ENCODE peak calls at places on chromosomes 12 and 14, in six cellular contexts. Y is HepG2, A is spleen, H is kidney epithelial cell, K is heart right ventricle, B is coronary artery. L is an unnamed sample.

GRCh38 chr12:6777386-6777785 is 5.1 kb downstream of the LAG3 start:
- DNase-seq in Y (no peak), A (no peak), H (no peak), K (no peak), B (no peak), L (no peak)

GRCh38 chr14:33068626-33069025 is 129.9 kb downstream of the NPAS3 start:
- DNase-seq in Y (no peak), A (no peak), H (no peak), K (no peak), B (no peak), L (no peak)

GRCh38 chr12:112252184-112252583 is 126.8 kb downstream of the TRAFD1 start:
- DNase-seq in Y (no peak), A (no peak), H (no peak), K (no peak), B (no peak), L (no peak)

GRCh38 chr14:67831122-67831521 is 11.5 kb downstream of the RAD51B start:
- DNase-seq in Y (no peak), A (no peak), H (no peak), K (no peak), B (no peak), L (no peak)

GRCh38 chr14:54676822-54677708 is 110.1 kb downstream of the SAMD4A start:
- DNase-seq in Y (no peak), A (no peak), H (peak; percentile 94), K (no peak), B (no peak), L (no peak)

GRCh38 chr12:131220007-131220685 is 266.4 kb downstream of the ADGRD1 start:
- DNase-seq in Y (no peak), A (peak; percentile 58), H (no peak), K (no peak), B (no peak), L (no peak)

GRCh38 chr14:68278568-68279436 is 459.2 kb downstream of the RAD51B start:
- DNase-seq in Y (peak; percentile 90), A (no peak), H (peak; percentile 88), K (no peak), B (no peak), L (no peak)

GRCh38 chr12:1496162-1496925 is 98.0 kb downstream of the FBXL14 start:
- DNase-seq in Y (no peak), A (no peak), H (no peak), K (no peak), B (no peak), L (peak; percentile 62)

GRCh38 chr12:49098035-49098451 is 3.4 kb upstream of the DHH start:
- DNase-seq in Y (peak; percentile 28), A (peak; percentile 81), H (no peak), K (no peak), B (no peak), L (no peak)

GRCh38 chr12:115820661-115821060 is 456.8 kb downstream of the MED13L start:
- DNase-seq in Y (no peak), A (no peak), H (no peak), K (no peak), B (no peak), L (no peak)

GRCh38 chr14:101824339-101824727 is 62.8 kb downstream of the PPP2R5C start:
- DNase-seq in Y (no peak), A (no peak), H (no peak), K (no peak), B (no peak), L (no peak)

GRCh38 chr12:123995023-123995422 is 22.0 kb downstream of the ZNF664 start:
- DNase-seq in Y (no peak), A (no peak), H (no peak), K (no peak), B (no peak), L (no peak)

GRCh38 chr12:5248230-5248629 is 183.7 kb upstream of the NTF3 start:
- DNase-seq in Y (no peak), A (no peak), H (no peak), K (no peak), B (no peak), L (no peak)

GRCh38 chr12:51475543-51475942 is 50.9 kb downstream of the SLC4A8 start:
- DNase-seq in Y (no peak), A (no peak), H (no peak), K (no peak), B (no peak), L (no peak)

GRCh38 chr14:78243187-78243586 is 73.0 kb downstream of the NRXN3 start:
- DNase-seq in Y (no peak), A (no peak), H (no peak), K (no peak), B (no peak), L (no peak)

GRCh38 chr12:94263011-94263786 is 114.8 kb downstream of the PLXNC1 start:
- DNase-seq in Y (no peak), A (peak; percentile 84), H (no peak), K (no peak), B (no peak), L (no peak)

GRCh38 chr12:14741153-14741552 is 44.8 kb upstream of the GUCY2C start:
- DNase-seq in Y (peak; percentile 30), A (no peak), H (no peak), K (no peak), B (no peak), L (no peak)

GRCh38 chr14:36973806-36974442 is 198.5 kb downstream of the SLC25A21 start:
- DNase-seq in Y (no peak), A (no peak), H (no peak), K (no peak), B (no peak), L (no peak)

GRCh38 chr12:67082221-67082620 is 186.9 kb upstream of the CAND1 start:
- DNase-seq in Y (no peak), A (no peak), H (no peak), K (no peak), B (no peak), L (no peak)

GRCh38 chr12:110046451-110047187 is 1.7 kb downstream of the C12orf76 start:
- DNase-seq in Y (peak; percentile 35), A (no peak), H (no peak), K (no peak), B (no peak), L (no peak)

GRCh38 chr12:70366581-70367267 is 634 bp downstream of the KCNMB4 start:
- DNase-seq in Y (peak; percentile 13), A (peak; percentile 89), H (no peak), K (peak; percentile 29), B (no peak), L (peak; percentile 56)

GRCh38 chr12:111826316-111826715 is 15.7 kb upstream of the MAPKAPK5 start:
- DNase-seq in Y (no peak), A (no peak), H (no peak), K (no peak), B (no peak), L (no peak)

GRCh38 chr14:89206426-89206825 is 210.6 kb downstream of the FOXN3 start:
- DNase-seq in Y (no peak), A (no peak), H (no peak), K (no peak), B (no peak), L (no peak)

GRCh38 chr12:6183689-6184441 is 16.3 kb upstream of the CD9 start:
- DNase-seq in Y (peak; percentile 68), A (no peak), H (no peak), K (no peak), B (peak; percentile 70), L (no peak)

GRCh38 chr12:44511289-44511688 is 364.8 kb downstream of the NELL2 start:
- DNase-seq in Y (no peak), A (no peak), H (no peak), K (no peak), B (no peak), L (no peak)

GRCh38 chr14:37093364-37093763 is 79.0 kb downstream of the SLC25A21 start:
- DNase-seq in Y (no peak), A (no peak), H (no peak), K (no peak), B (no peak), L (no peak)

GRCh38 chr14:34203271-34203722 is 252.4 kb upstream of the EGLN3 start:
- DNase-seq in Y (no peak), A (no peak), H (no peak), K (no peak), B (no peak), L (no peak)

GRCh38 chr12:104154806-104155205 is 16.8 kb upstream of the NFYB start:
- DNase-seq in Y (no peak), A (no peak), H (no peak), K (no peak), B (no peak), L (no peak)
- TF ChIP-seq CTCF in Y (no peak), A (no peak), H (no peak), K (no peak), B (no peak), L (no peak)

DNA sequence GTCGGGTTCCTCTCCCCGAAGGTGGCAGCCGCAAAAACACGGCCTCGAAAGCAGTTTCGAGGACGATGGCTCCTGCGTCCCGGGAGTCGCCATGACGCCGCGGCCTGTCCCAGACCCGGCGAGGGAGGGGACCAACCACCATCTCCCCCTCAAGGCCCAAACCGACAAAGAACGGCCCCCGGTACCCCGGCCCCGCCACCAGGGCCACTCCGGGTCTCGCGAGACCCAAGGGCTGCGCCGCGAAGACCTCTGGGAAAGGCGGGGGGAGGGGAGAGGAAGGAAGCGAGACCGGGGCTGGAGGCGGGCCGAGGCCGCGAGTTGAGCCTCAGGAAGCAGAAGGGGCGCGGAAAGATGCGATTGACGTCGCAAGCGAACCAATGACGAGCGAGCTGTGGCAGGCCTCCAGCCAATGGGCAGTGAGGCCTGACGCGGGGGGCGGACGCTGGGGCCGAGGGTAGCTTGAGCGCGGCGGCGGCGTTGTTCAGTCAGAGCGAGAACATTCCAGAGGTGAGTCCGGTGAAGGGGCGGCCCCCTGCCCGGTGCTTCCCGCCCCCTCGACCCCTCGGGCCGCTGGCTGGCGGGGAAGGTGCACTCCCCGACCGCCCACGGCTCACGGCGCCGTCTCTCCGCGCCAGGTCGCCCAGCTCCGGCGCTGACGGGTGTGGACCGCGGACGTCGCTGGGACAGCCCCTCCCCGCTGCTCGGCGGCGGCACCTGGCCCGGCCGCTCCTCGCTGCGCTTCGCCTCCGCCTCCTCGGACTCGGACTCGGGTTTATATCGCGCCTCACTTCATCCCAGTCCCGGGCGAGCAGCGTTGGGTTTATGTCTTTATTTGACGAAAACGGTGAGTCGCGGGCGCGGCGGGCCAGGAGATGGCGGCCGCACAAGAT is at the start of gene EIF5:
- DNase-seq in Y (peak; percentile 94), A (peak; percentile 99), H (peak; percentile 80), K (peak; percentile 98), B (peak; percentile 99), L (peak; percentile 99)
- TF ChIP-seq CTCF in Y (peak; percentile 23), A (peak; percentile 79), H (no peak), K (peak; percentile 20), B (no peak), L (no peak)

GRCh38 chr14:74290415-74290814 is 12.3 kb downstream of the ABCD4 start:
- DNase-seq in Y (no peak), A (no peak), H (no peak), K (no peak), B (no peak), L (no peak)
- TF ChIP-seq CTCF in Y (peak; percentile 25), A (no peak), H (peak; percentile 48), K (peak; percentile 30), B (no peak), L (peak; percentile 58)

DNA sequence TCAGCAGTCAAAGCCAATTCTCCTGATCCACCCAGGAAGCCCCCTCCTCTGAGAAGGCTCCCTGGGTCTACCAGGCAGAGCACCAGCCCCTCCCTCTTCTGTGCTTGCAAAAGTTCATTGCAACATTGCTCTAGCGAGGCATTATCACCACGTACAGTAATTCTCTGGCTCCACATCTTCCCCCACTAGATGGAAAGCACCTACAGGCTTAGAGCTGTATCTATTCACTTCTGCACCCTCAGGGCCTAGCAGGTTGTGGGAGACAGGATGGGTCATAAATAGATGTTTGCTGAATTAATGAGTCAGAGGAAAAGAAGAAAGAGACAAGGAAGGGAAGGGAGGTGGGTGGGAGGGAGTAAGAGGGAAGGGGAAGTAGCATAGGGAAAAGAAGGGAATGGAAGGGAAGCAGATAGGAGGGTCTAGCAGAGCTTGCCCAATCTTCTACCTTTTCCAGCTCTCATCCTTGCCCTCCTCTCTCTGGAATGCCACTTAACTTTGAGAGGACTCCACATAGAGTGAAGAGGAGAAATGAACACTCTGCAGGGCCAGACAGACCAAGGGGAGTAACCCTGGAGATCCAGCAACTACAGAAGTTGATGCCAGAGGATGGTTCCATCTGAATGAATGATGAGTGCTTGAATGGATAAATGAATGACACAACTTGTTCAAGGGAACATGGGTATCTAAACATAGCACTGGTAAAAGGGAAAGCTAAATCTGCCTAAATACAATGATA is 42.0 kb upstream of the NT5DC3 start:
- DNase-seq in Y (no peak), A (no peak), H (no peak), K (no peak), B (no peak), L (no peak)
- TF ChIP-seq CTCF in Y (no peak), A (no peak), H (no peak), K (no peak), B (no peak), L (no peak)

L was measured in RWPE2.